ENCODE peak calls at places on chromosomes 13 and 19, in seven cellular contexts. K is ureter; R is HuH-7.5; S is activated naive CD8-positive, alpha-beta T cell treated with anti-CD3 and anti-CD28 coated beads, Interleukin-2, amount 50 U/mL, for 24 hours; H is glomerular endothelial cell; N is dermis microvascular lymphatic vessel endothelial cell; X is amniotic stem cell. B is an unnamed sample.

GRCh38 chr19:18304194-18304495 is 18.7 kb downstream of the LSM4 start:
- DNase-seq in K (no peak), R (no peak), S (peak; percentile 55), H (no peak), N (no peak), X (no peak), B (no peak)

GRCh38 chr13:106473174-106473573 is 62.3 kb downstream of the EFNB2 start:
- DNase-seq in K (no peak), R (no peak), S (no peak), H (no peak), N (no peak), X (no peak), B (no peak)

GRCh38 chr13:76903544-76904162 is 17.4 kb upstream of the KCTD12 start:
- DNase-seq in K (peak; percentile 76), R (peak; percentile 25), S (peak; percentile 60), H (no peak), N (peak; percentile 89), X (peak; percentile 49), B (no peak)

GRCh38 chr19:14434157-14434501 is 1.0 kb downstream of the PKN1 start:
- DNase-seq in K (no peak), R (no peak), S (no peak), H (no peak), N (peak; percentile 33), X (no peak), B (no peak)

GRCh38 chr19:48835734-48836088 is 580 bp downstream of the HSD17B14 start:
- DNase-seq in K (peak; percentile 96), R (peak; percentile 90), S (peak; percentile 98), H (peak; percentile 66), N (peak; percentile 88), X (peak; percentile 72), B (peak; percentile 99)

GRCh38 chr19:16167055-16167454 is 6.3 kb downstream of the CIB3 start:
- DNase-seq in K (no peak), R (no peak), S (no peak), H (no peak), N (no peak), X (no peak), B (no peak)

GRCh38 chr19:45376045-45376724 is 5.8 kb upstream of the ERCC2 start:
- DNase-seq in K (peak; percentile 42), R (peak; percentile 63), S (no peak), H (peak; percentile 86), N (peak; percentile 80), X (peak; percentile 54), B (no peak)

GRCh38 chr19:15869109-15869555 is 28.7 kb downstream of the CYP4F2 start:
- DNase-seq in K (peak; percentile 61), R (peak; percentile 80), S (peak; percentile 25), H (no peak), N (peak; percentile 48), X (no peak), B (no peak)

GRCh38 chr13:21672811-21673591 is 2.1 kb downstream of the FGF9 start:
- DNase-seq in K (no peak), R (no peak), S (no peak), H (no peak), N (no peak), X (no peak), B (no peak)

GRCh38 chr13:65497265-65497664 is 1732.9 kb downstream of the PCDH9 start:
- DNase-seq in K (no peak), R (no peak), S (no peak), H (no peak), N (no peak), X (no peak), B (no peak)

GRCh38 chr13:79352107-79352506 is 53.9 kb downstream of the RBM26 start:
- DNase-seq in K (no peak), R (no peak), S (no peak), H (no peak), N (no peak), X (no peak), B (no peak)

GRCh38 chr19:5143471-5144411 is 174.8 kb downstream of the KDM4B start:
- DNase-seq in K (no peak), R (no peak), S (no peak), H (no peak), N (no peak), X (no peak), B (no peak)

GRCh38 chr19:42471554-42472249 is 29.0 kb upstream of the CXCL17 start:
- DNase-seq in K (peak; percentile 45), R (no peak), S (no peak), H (no peak), N (no peak), X (no peak), B (no peak)

GRCh38 chr19:42277821-42278809 is 9.1 kb downstream of the CIC start:
- DNase-seq in K (peak; percentile 52), R (no peak), S (no peak), H (no peak), N (peak; percentile 71), X (no peak), B (no peak)

GRCh38 chr19:17754634-17755532 is 3.6 kb downstream of the FCHO1 start:
- DNase-seq in K (no peak), R (no peak), S (no peak), H (no peak), N (no peak), X (no peak), B (no peak)

GRCh38 chr13:45737571-45738002 is 35.5 kb downstream of the CBY2 start:
- DNase-seq in K (no peak), R (no peak), S (peak; percentile 23), H (no peak), N (no peak), X (no peak), B (no peak)

GRCh38 chr13:40316301-40316700 is 350.1 kb downstream of the FOXO1 start:
- DNase-seq in K (no peak), R (no peak), S (no peak), H (no peak), N (no peak), X (no peak), B (peak; percentile 90)

B was measured in esophagus muscularis mucosa.